ENCODE peak calls at places on chromosomes 16 and 17, in six cellular contexts. W is RCC 7860; P is aorta; I is mesendoderm; S is stimulated activated naive CD4-positive, alpha-beta T cell; R is CD4-positive, CD25-positive, alpha-beta regulatory T cell. K is an unnamed sample.

GRCh38 chr17:77252736-77253135 is 112.0 kb downstream of the SEC14L1 start:
- DNase-seq in W (no peak), P (no peak), I (no peak), S (no peak), R (no peak), K (no peak)

GRCh38 chr16:84773312-84773711 is 46.5 kb upstream of the CRISPLD2 start:
- DNase-seq in W (no peak), P (no peak), I (no peak), S (no peak), R (no peak), K (no peak)

GRCh38 chr17:27381007-27381501 is 75.2 kb upstream of the KSR1 start:
- DNase-seq in W (peak), P (peak), I (peak), S (peak), R (peak), K (peak)

GRCh38 chr17:17645961-17646360 is 35.3 kb upstream of the RAI1 start:
- DNase-seq in W (no peak), P (no peak), I (no peak), S (no peak), R (no peak), K (no peak)

GRCh38 chr17:75831032-75831567 is 13.1 kb downstream of the UNC13D start:
- DNase-seq in W (no peak), P (no peak), I (no peak), S (no peak), R (no peak), K (peak)

GRCh38 chr17:27651411-27652345 is 20.7 kb downstream of the LGALS9 start:
- DNase-seq in W (no peak), P (peak), I (peak), S (peak), R (peak), K (peak)

GRCh38 chr16:22007159-22007508 is 777 bp upstream of the MOSMO start:
- DNase-seq in W (no peak), P (no peak), I (no peak), S (no peak), R (no peak), K (no peak)

GRCh38 chr16:2904922-2905240 is 6.8 kb upstream of the FLYWCH1 start:
- DNase-seq in W (no peak), P (no peak), I (no peak), S (no peak), R (no peak), K (no peak)

GRCh38 chr16:14310519-14310991 is 239.4 kb downstream of the MRTFB start:
- DNase-seq in W (no peak), P (no peak), I (peak), S (no peak), R (no peak), K (peak)

GRCh38 chr17:69561462-69561861 is 147.0 kb downstream of the MAP2K6 start:
- DNase-seq in W (no peak), P (no peak), I (no peak), S (no peak), R (no peak), K (no peak)

GRCh38 chr17:40323731-40324650 is 15.0 kb downstream of the RARA start:
- DNase-seq in W (peak), P (peak), I (no peak), S (peak), R (peak), K (no peak)

GRCh38 chr16:88464447-88465318 is 11.6 kb downstream of the ZFPM1 start:
- DNase-seq in W (no peak), P (no peak), I (peak), S (no peak), R (no peak), K (no peak)

GRCh38 chr17:50213026-50214015 is 11.9 kb upstream of the COL1A1 start:
- DNase-seq in W (peak), P (no peak), I (peak), S (peak), R (no peak), K (peak)

GRCh38 chr16:74107795-74108610 is 188.6 kb upstream of the PSMD7 start:
- DNase-seq in W (no peak), P (peak), I (peak), S (peak), R (no peak), K (peak)

GRCh38 chr17:38449364-38449763 is 21.1 kb downstream of the ARHGAP23 start:
- DNase-seq in W (peak), P (no peak), I (peak), S (no peak), R (no peak), K (peak)

GRCh38 chr17:44865921-44866320 is 18.2 kb downstream of the HIGD1B start:
- DNase-seq in W (no peak), P (no peak), I (no peak), S (no peak), R (no peak), K (no peak)

GRCh38 chr16:67531247-67531646 is 2.6 kb downstream of the RIPOR1 start:
- DNase-seq in W (no peak), P (no peak), I (no peak), S (no peak), R (no peak), K (no peak)

GRCh38 chr16:49537924-49538455 is 164.4 kb downstream of the C16orf78 start:
- DNase-seq in W (no peak), P (peak), I (no peak), S (no peak), R (no peak), K (no peak)

GRCh38 chr17:68854509-68854908 is 100.7 kb downstream of the ABCA8 start:
- DNase-seq in W (no peak), P (no peak), I (no peak), S (no peak), R (no peak), K (no peak)

GRCh38 chr16:89037261-89038152 is 56.1 kb upstream of the ACSF3 start:
- DNase-seq in W (no peak), P (peak), I (peak), S (peak), R (no peak), K (peak)

GRCh38 chr16:35147556-35148504 is 1688.4 kb downstream of the TP53TG3F start:
- DNase-seq in W (no peak), P (no peak), I (no peak), S (no peak), R (no peak), K (no peak)

GRCh38 chr16:46916980-46917379 is 32.8 kb downstream of the GPT2 start:
- DNase-seq in W (no peak), P (no peak), I (peak), S (no peak), R (no peak), K (peak)

GRCh38 chr17:32103476-32104113 is 38.7 kb upstream of the RHOT1 start:
- DNase-seq in W (no peak), P (no peak), I (no peak), S (no peak), R (no peak), K (no peak)

K was measured in ELF-1.